ENCODE peak calls at places on chromosomes 6 and 20, in eight cellular contexts. P is A549, I is gastrocnemius medialis, F is heart left ventricle, T is sigmoid colon, H is IMR-90, A is right lobe of liver, Y is GM12878. L is an unnamed sample.

GRCh38 chr6:106080106-106081095 is 5.7 kb upstream of the PRDM1 start:
- DNase-seq in P (no peak), I (no peak), F (no peak), T (no peak), H (no peak), A (no peak), Y (no peak), L (no peak)

GRCh38 chr6:111750753-111751684 is 122.2 kb downstream of the FYN start:
- DNase-seq in P (no peak), I (no peak), F (no peak), T (no peak), H (peak; percentile 65), A (no peak), Y (no peak), L (no peak)

GRCh38 chr6:136351518-136352106 is 62.0 kb upstream of the BCLAF1 start:
- DNase-seq in P (no peak), I (no peak), F (no peak), T (no peak), H (no peak), A (no peak), Y (no peak), L (no peak)

GRCh38 chr6:27178001-27178730 is 69.3 kb upstream of the PRSS16 start:
- DNase-seq in P (peak; percentile 31), I (peak; percentile 28), F (peak; percentile 67), T (peak; percentile 87), H (peak; percentile 94), A (peak; percentile 49), Y (peak; percentile 61), L (peak; percentile 63)

GRCh38 chr6:110530671-110531070 is 54.3 kb upstream of the SLC22A16 start:
- DNase-seq in P (no peak), I (no peak), F (no peak), T (no peak), H (peak; percentile 32), A (no peak), Y (no peak), L (no peak)

GRCh38 chr6:170277893-170278742 is 12.8 kb downstream of the DLL1 start:
- DNase-seq in P (no peak), I (no peak), F (no peak), T (peak; percentile 12), H (no peak), A (no peak), Y (no peak), L (no peak)

GRCh38 chr6:166955865-166956443 is 396 bp downstream of the RNASET2 start:
- DNase-seq in P (peak; percentile 6), I (no peak), F (no peak), T (no peak), H (peak; percentile 15), A (peak; percentile 49), Y (no peak), L (peak; percentile 83)

GRCh38 chr6:30612687-30613248 is 4.3 kb downstream of the PPP1R10 start:
- DNase-seq in P (no peak), I (no peak), F (no peak), T (peak; percentile 63), H (peak; percentile 58), A (no peak), Y (no peak), L (no peak)

GRCh38 chr20:18506744-18507143 is 996 bp upstream of the SEC23B start:
- DNase-seq in P (no peak), I (no peak), F (no peak), T (no peak), H (no peak), A (no peak), Y (no peak), L (no peak)

GRCh38 chr6:12012231-12012565 is at the start of gene HIVEP1:
- DNase-seq in P (no peak), I (no peak), F (peak; percentile 42), T (peak; percentile 71), H (no peak), A (no peak), Y (no peak), L (no peak)

GRCh38 chr6:12009904-12010634 is 2.0 kb upstream of the HIVEP1 start:
- DNase-seq in P (no peak), I (no peak), F (no peak), T (no peak), H (peak; percentile 59), A (no peak), Y (no peak), L (no peak)

GRCh38 chr6:12010635-12011275 is 1.4 kb upstream of the HIVEP1 start:
- DNase-seq in P (peak; percentile 33), I (peak; percentile 50), F (peak; percentile 88), T (peak; percentile 89), H (no peak), A (peak; percentile 75), Y (no peak), L (peak; percentile 94)

GRCh38 chr6:12012566-12013367 is 655 bp downstream of the HIVEP1 start:
- DNase-seq in P (peak; percentile 50), I (peak; percentile 36), F (peak; percentile 67), T (peak; percentile 84), H (peak; percentile 95), A (peak; percentile 75), Y (peak; percentile 68), L (peak; percentile 81)

DNA sequence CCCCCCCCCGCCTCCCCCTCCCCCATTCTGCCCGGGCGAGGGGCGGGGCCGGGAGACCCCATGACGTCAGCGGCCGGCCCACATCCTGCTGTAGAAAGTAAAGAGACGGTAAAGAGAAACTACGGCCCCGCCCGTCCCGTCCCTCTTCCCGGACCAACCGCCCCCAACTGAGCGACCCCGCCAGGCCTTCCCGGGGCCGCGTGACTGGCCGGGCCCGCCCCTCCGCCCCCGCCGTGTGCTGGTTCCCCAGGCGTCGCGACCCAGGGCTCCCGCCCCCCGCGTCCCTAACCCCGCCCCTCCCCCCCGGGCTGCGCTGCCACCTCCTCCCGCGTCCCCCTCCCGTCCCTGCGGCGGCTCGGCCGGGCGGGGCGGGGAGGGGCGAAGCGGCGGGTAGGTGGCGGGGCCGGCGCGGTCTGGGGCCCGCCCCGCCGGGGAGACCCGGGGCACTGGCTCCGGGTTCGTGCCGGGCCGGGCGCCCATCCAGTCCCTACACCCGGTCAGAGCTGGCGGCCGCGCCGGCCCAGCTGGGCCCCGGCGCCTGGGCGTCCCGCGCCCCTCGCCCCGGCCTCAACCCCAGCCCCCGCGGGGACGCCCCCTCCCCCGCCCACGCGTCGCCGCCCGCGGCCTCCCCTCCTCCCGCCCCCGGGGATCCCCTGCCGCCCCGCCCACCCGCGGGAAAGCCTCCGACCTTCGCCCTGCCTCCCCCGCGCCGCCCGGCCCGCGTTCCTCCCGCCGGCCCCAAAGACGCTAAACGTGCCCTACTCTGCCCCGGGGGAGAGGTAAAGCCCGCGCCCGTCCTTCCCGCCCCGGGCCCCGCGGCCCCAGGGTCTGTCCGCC is 618 bp upstream of the HIVEP1 start:
- DNase-seq in P (peak; percentile 75), I (peak; percentile 97), F (peak; percentile 99), T (peak; percentile 99), H (peak; percentile 96), A (peak; percentile 99), Y (peak; percentile 81), L (peak; percentile 98)
- TF ChIP-seq POLR2A in P (no peak), I (peak; percentile 40), F (no peak), T (no peak), H (peak; percentile 66), A (no peak), Y (peak; percentile 77), L (no peak)

GRCh38 chr6:11675610-11676009 is 103.0 kb downstream of the ADTRP start:
- DNase-seq in P (no peak), I (no peak), F (no peak), T (no peak), H (no peak), A (no peak), Y (no peak), L (no peak)
- TF ChIP-seq CTCF in P (no peak), I (no peak), F (peak; percentile 42), T (no peak), H (peak; percentile 24), A (peak; percentile 31), Y (no peak), L (no peak)

GRCh38 chr20:22572491-22572890 is 11.9 kb downstream of the FOXA2 start:
- DNase-seq in P (no peak), I (no peak), F (no peak), T (no peak), H (no peak), A (no peak), Y (no peak), L (no peak)

GRCh38 chr20:22572023-22572422 is 12.3 kb downstream of the FOXA2 start:
- DNase-seq in P (no peak), I (no peak), F (no peak), T (no peak), H (no peak), A (no peak), Y (no peak), L (no peak)

GRCh38 chr20:22566876-22567658 is 17.3 kb downstream of the FOXA2 start:
- DNase-seq in P (no peak), I (no peak), F (no peak), T (no peak), H (no peak), A (no peak), Y (no peak), L (no peak)

GRCh38 chr20:22568872-22569344 is 15.5 kb downstream of the FOXA2 start:
- DNase-seq in P (no peak), I (no peak), F (no peak), T (no peak), H (no peak), A (no peak), Y (no peak), L (no peak)

DNA sequence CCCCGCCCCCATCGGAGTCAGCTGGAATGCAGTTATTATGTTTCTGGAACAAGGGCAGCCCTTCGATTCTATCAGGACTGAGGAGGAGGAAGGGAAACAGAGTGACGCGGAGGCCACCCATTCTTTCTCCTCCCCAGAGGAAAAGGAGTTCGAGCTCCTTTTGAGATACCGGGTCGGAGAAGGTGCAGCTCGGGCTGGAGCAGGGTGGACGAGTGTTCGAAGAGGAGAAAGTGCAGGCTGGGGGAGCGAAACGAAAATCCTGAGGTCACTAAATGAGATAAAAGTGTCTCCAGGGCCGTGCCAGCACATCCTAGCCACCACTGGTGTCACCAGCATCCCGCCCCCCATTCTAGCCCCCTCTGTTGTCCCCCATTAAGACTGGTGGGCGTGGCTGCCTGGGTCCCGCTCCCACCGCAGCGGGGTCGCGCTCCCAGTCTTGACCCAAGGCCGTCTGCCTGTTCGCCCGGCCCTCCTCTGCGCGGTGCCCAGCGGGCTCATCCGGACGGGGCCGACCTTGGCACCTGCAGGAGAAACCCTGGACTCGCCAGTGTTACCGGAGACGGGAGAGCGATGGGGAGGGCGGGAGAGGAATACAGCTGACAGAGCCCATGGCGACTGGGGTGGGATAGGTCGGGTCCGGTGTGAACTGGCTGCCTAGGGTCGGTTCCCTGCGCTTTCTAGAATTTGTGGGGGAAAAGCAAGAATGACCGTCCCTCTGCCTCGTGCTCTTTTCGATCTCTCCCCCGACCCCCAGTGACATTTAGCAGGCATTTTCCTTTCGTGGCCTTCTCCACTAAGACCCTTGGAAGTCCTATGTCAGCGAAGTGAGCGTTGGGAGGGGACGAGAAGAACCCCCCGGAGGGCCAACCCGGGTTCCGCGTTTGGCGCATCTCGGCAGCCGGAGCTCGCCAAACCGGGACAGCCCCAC is 16.2 kb downstream of the FOXA2 start:
- DNase-seq in P (no peak), I (no peak), F (no peak), T (no peak), H (no peak), A (peak; percentile 44), Y (no peak), L (no peak)
- TF ChIP-seq POLR2A in P (no peak), I (no peak), F (no peak), T (no peak), H (no peak), A (no peak), Y (no peak), L (no peak)

DNA sequence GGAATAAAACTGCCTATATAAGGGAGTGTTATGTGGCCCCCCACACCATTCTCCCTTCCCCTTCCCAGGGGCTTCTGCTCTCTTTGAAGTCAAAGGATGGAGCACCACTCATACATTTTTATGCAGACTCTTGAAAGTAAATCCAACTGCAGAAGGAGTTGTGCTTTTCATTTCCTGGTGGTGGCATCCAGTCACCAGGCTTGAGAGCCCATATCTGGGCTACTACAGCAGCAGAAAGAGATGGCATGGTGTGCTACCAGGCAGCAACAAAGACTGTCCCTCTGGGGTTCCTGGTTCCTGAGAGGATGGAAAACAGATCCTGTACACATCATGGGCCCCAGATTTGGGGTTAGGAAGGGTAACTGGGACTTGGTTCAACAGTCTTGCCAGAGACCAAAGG is 226.4 kb downstream of the CLIC5 start:
- DNase-seq in P (no peak), I (no peak), F (no peak), T (no peak), H (no peak), A (no peak), Y (no peak), L (no peak)
- TF ChIP-seq CTCF in P (no peak), I (no peak), F (no peak), T (no peak), H (no peak), A (no peak), Y (peak; percentile 4), L (no peak)

L was measured in lower leg skin.